ENCODE peak calls at places on chromosomes 13 and 19, in five cellular contexts. N is GM23248; T is C1 segment of cervical spinal cord; D is stimulated activated naive CD4-positive, alpha-beta T cell; K is foreskin fibroblast. G is an unnamed sample.

GRCh38 chr19:38068851-38069250 is 155.2 kb downstream of the DPF1 start:
- DNase-seq in N (no peak), T (no peak), K (no peak), D (no peak), G (no peak)

GRCh38 chr13:72620874-72621273 is 106.6 kb downstream of the MZT1 start:
- DNase-seq in D (no peak), T (no peak), N (no peak), K (no peak), G (no peak)

GRCh38 chr13:99280166-99280565 is 22.0 kb upstream of the GPR18 start:
- DNase-seq in D (no peak), N (peak; percentile 78), K (no peak), T (no peak), G (no peak)

GRCh38 chr19:10517361-10517759 is at the start of gene S1PR5:
- DNase-seq in D (no peak), N (peak; percentile 54), K (no peak), T (peak; percentile 66), G (no peak)

GRCh38 chr19:38307597-38307996 is 3.5 kb downstream of the C19orf33 start:
- DNase-seq in N (no peak), T (no peak), D (no peak), K (no peak), G (no peak)

GRCh38 chr19:7480975-7481265 is 7.9 kb downstream of the PEX11G start:
- DNase-seq in N (no peak), T (no peak), D (no peak), K (no peak), G (no peak)

GRCh38 chr13:45350152-45350551 is 9.2 kb upstream of the TPT1 start:
- DNase-seq in T (no peak), N (no peak), D (no peak), K (no peak), G (no peak)

GRCh38 chr13:36358352-36358751 is 12.2 kb upstream of the SPART start:
- DNase-seq in T (no peak), K (no peak), N (no peak), D (no peak), G (no peak)

GRCh38 chr19:49680473-49681351 is 3.6 kb downstream of the PRMT1 start:
- DNase-seq in K (peak; percentile 63), D (peak; percentile 94), T (peak; percentile 64), N (peak; percentile 83), G (peak; percentile 86)

GRCh38 chr19:39870171-39870971 is 24.2 kb upstream of the FBL start:
- DNase-seq in T (no peak), K (no peak), N (no peak), D (no peak), G (no peak)

GRCh38 chr19:8459520-8460260 is 14.9 kb downstream of the HNRNPM start:
- DNase-seq in T (no peak), D (no peak), N (peak; percentile 91), K (peak; percentile 70), G (no peak)

GRCh38 chr13:101490400-101491015 is 38.0 kb downstream of the ITGBL1 start:
- DNase-seq in T (no peak), K (no peak), N (peak; percentile 57), D (no peak), G (no peak)

GRCh38 chr13:95049772-95050171 is 251.5 kb downstream of the ABCC4 start:
- DNase-seq in K (no peak), D (no peak), N (no peak), T (no peak), G (no peak)

GRCh38 chr13:99269627-99270252 is 11.6 kb upstream of the GPR18 start:
- DNase-seq in N (peak; percentile 84), D (peak; percentile 60), K (peak; percentile 55), T (no peak), G (no peak)

GRCh38 chr13:21695536-21695935 is 24.7 kb downstream of the FGF9 start:
- DNase-seq in N (no peak), T (no peak), K (no peak), D (no peak), G (no peak)

G was measured in tibial nerve.